ENCODE peak calls at places on chromosomes 12 and 14, in six cellular contexts. Y, Q, C, U, H and R are unnamed samples.

GRCh38 chr14:61694039-61694438 is 1.3 kb upstream of the HIF1A start:
- DNase-seq in Y (no peak), Q (no peak), C (no peak), U (no peak), H (no peak), R (no peak)

GRCh38 chr14:70789361-70789760 is 20.0 kb downstream of the MAP3K9 start:
- DNase-seq in Y (peak), Q (peak), C (peak), U (no peak), H (no peak), R (peak)

GRCh38 chr12:27577688-27578087 is 53.7 kb downstream of the PPFIBP1 start:
- DNase-seq in Y (no peak), Q (no peak), C (no peak), U (no peak), H (no peak), R (no peak)

GRCh38 chr14:88786715-88787114 is 6.0 kb downstream of the EML5 start:
- DNase-seq in Y (no peak), Q (no peak), C (no peak), U (no peak), H (no peak), R (no peak)

GRCh38 chr12:6850796-6851152 is 312 bp downstream of the CDCA3 start:
- DNase-seq in Y (no peak), Q (no peak), C (no peak), U (no peak), H (no peak), R (no peak)

GRCh38 chr12:67942704-67943103 is 46.5 kb upstream of the IFNG-AS1 start:
- DNase-seq in Y (no peak), Q (no peak), C (no peak), U (no peak), H (no peak), R (no peak)

GRCh38 chr14:77053046-77053841 is 24.7 kb upstream of the IRF2BPL start:
- DNase-seq in Y (peak), Q (peak), C (peak), U (peak), H (peak), R (peak)

GRCh38 chr12:86230516-86231146 is 25.6 kb downstream of the MGAT4C start:
- DNase-seq in Y (peak), Q (no peak), C (peak), U (no peak), H (no peak), R (peak)

GRCh38 chr12:2769866-2770533 is 24.8 kb upstream of the FKBP4 start:
- DNase-seq in Y (no peak), Q (no peak), C (no peak), U (no peak), H (peak), R (no peak)

GRCh38 chr12:100229036-100229635 is 28.5 kb downstream of the ACTR6 start:
- DNase-seq in Y (peak), Q (peak), C (no peak), U (no peak), H (no peak), R (peak)

GRCh38 chr12:6372403-6373003 is 2.9 kb downstream of the SCNN1A start:
- DNase-seq in Y (peak), Q (peak), C (peak), U (no peak), H (peak), R (peak)

GRCh38 chr14:24904533-24904932 is 145.4 kb downstream of the STXBP6 start:
- DNase-seq in Y (no peak), Q (no peak), C (no peak), U (no peak), H (no peak), R (no peak)

GRCh38 chr14:77407158-77407557 is 16.2 kb downstream of the NOXRED1 start:
- DNase-seq in Y (peak), Q (no peak), C (no peak), U (no peak), H (no peak), R (no peak)

GRCh38 chr14:51157012-51157411 is 62.1 kb upstream of the TRIM9 start:
- DNase-seq in Y (peak), Q (peak), C (no peak), U (no peak), H (no peak), R (peak)

GRCh38 chr12:103503546-103504480 is 8.0 kb upstream of the C12orf42 start:
- DNase-seq in Y (no peak), Q (no peak), C (no peak), U (no peak), H (peak), R (no peak)

GRCh38 chr12:29578731-29579130 is 81.2 kb upstream of the OVCH1 start:
- DNase-seq in Y (no peak), Q (peak), C (no peak), U (no peak), H (no peak), R (no peak)

GRCh38 chr12:113405687-113406086 is 2.0 kb upstream of the SDS start:
- DNase-seq in Y (no peak), Q (no peak), C (no peak), U (no peak), H (no peak), R (no peak)

GRCh38 chr12:46364777-46365580 is 7.6 kb downstream of the SLC38A2 start:
- DNase-seq in Y (peak), Q (peak), C (peak), U (no peak), H (peak), R (peak)

GRCh38 chr14:81655423-81656314 is 122.0 kb upstream of the SEL1L start:
- DNase-seq in Y (no peak), Q (no peak), C (no peak), U (no peak), H (no peak), R (no peak)

GRCh38 chr14:23381871-23382270 is 5.0 kb downstream of the CMTM5 start:
- DNase-seq in Y (no peak), Q (no peak), C (no peak), U (no peak), H (no peak), R (no peak)

GRCh38 chr14:61543946-61544345 is 151.4 kb upstream of the HIF1A start:
- DNase-seq in Y (no peak), Q (no peak), C (no peak), U (no peak), H (no peak), R (no peak)

DNA sequence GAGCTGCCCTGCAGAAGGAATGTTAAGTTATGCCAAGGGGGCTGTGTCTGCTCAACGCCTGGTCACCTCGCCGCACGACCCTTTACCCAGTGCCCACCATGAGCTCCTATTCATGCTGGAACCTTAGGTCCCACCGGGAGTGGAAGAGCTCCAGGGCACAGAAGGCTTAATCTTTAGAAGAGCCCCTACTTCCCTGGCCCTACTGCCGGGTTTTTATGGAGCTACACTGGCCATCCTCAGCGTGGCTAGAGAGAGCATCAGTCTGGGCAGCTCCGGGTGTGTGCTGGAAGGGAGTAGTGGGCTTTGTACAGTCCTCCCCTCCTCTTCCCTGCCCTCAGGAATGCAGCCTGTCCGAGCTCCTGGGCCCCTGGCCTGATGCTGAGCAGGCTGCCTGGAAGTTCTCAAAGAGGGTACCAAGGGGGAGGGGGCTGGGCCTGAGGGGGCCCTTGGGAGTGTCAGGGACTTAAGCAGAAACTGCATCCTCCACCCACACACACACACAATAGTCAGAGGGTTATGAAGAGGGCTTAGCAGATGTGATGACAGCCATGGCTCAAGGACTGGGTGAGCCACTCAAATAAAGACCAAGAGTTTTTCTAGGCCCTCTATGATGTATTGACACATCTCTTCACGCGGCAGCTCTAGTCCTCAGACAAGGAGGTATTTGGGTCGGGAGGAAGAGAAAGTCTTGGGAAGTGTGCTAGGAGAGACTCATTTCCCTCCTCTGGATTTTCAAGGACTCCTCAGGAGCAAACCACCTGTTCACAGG is 16.4 kb upstream of the FIGNL2 start:
- DNase-seq in Y (peak), Q (no peak), C (no peak), U (no peak), H (no peak), R (peak)
- H3K4me3 ChIP-seq in Y (peak), Q (no peak), C (peak), U (peak), H (no peak), R (no peak)

DNA sequence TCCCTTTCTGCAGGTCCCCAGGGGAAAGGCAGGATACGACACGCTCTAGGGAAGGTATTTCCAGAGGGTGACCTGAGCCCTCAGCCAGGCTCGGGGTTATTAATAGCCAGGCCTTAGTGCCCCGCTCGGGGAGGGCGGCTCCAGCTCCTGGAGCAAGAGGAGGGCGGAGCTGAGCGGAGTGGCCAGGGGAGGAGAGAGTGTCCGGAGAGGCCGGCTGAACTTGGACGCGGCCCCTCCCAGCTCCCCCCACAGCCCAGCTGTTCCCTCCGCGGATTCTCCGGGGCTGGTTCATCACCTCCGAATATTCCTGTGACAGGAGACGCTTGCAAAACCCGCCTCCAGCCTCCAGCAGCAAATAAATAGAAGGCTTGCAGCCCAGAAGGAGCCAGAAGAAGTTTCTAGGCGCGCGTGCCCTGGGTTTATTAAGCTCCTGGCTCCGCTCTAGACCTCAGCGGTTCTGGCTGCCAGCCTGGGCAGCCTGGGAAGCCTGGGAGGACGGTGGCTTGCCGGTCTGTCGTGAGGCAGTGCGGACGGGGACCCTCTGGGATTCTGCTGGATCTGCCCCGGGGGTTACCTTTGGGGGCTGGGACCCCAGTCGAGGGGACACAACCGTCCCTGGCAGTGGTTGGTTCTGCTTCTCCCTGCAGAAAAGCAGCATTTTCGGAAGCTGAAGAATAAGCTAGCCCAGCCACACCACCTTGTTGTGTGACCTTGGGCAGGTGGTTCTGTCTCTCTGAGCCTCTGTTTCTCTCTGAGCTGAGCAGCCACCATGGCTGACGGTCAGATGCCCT is at the start of gene HSPB8:
- DNase-seq in Y (peak), Q (peak), C (peak), U (peak), H (peak), R (peak)
- H3K4me3 ChIP-seq in Y (peak), Q (peak), C (peak), U (peak), H (peak), R (peak)

GRCh38 chr12:44628180-44628579 is 247.9 kb downstream of the NELL2 start:
- DNase-seq in Y (no peak), Q (no peak), C (no peak), U (no peak), H (no peak), R (no peak)

GRCh38 chr12:44627767-44628166 is 248.3 kb downstream of the NELL2 start:
- DNase-seq in Y (no peak), Q (no peak), C (no peak), U (no peak), H (no peak), R (no peak)

GRCh38 chr12:44626883-44627282 is 249.2 kb downstream of the NELL2 start:
- DNase-seq in Y (no peak), Q (no peak), C (no peak), U (no peak), H (no peak), R (no peak)
- H3K4me3 ChIP-seq in Y (no peak), Q (no peak), C (no peak), U (no peak), H (no peak), R (no peak)

DNA sequence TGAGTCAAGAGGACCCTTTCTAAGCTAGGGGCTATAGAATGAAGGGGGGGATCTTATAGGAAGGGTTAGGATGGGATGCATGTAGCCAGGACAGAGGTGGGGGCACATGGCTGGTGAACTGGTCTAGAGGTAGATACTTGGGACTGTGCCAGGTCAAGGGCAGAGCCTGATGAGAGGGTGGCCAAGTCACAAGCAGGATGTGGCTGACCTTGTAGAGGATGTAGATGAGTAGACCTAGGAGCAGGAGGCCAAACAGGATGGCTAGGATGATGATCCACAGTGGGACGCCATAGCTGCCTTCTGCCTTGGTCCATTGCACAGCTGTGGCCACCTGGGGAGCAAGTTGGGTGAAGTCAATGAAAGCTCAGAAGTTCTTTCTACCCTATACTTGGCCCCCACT is 12.6 kb upstream of the ZNF385A start:
- DNase-seq in Y (no peak), Q (no peak), C (no peak), U (no peak), H (no peak), R (no peak)
- H3K4me3 ChIP-seq in Y (no peak), Q (no peak), C (no peak), U (no peak), H (no peak), R (no peak)

GRCh38 chr14:104140213-104140462 is 1.8 kb downstream of the KIF26A start:
- DNase-seq in Y (no peak), Q (no peak), C (no peak), U (peak), H (no peak), R (no peak)
- H3K4me3 ChIP-seq in Y (peak), Q (no peak), C (no peak), U (peak), H (no peak), R (no peak)